ENCODE peak calls at places on chromosomes 5 and 9, in ten cellular contexts. H is GM23338, F is HepG2, M is suprapubic skin, Q is HL-60, N is HCT116, Z is breast epithelium, L is spleen, J is stomach, B is SK-N-MC. I is an unnamed sample.
A peak's percentile ranks its signal among the peaks of the same experiment; 100 is the strongest.

GRCh38 chr5:956941-957729 is 51.5 kb upstream of the NKD2 start:
- DNase-seq in H (peak; percentile 34), F (peak; percentile 77), M (no peak), Q (no peak), N (no peak), Z (peak; percentile 58), L (no peak), J (no peak), B (no peak), I (no peak)

GRCh38 chr5:109692852-109693251 is 3.1 kb downstream of the MAN2A1 start:
- DNase-seq in H (no peak), F (no peak), M (no peak), Q (no peak), N (no peak), Z (no peak), L (peak; percentile 71), J (no peak), B (no peak), I (peak; percentile 16)

GRCh38 chr5:76601470-76601869 is 21.7 kb downstream of the F2RL2 start:
- DNase-seq in H (peak; percentile 90), F (peak; percentile 52), M (no peak), Q (no peak), N (peak; percentile 48), Z (no peak), L (no peak), J (no peak), B (peak; percentile 48), I (no peak)

GRCh38 chr9:109568568-109569210 is 70.6 kb upstream of the PTPN3 start:
- DNase-seq in H (no peak), F (no peak), M (no peak), Q (no peak), N (no peak), Z (no peak), L (no peak), J (no peak), B (no peak), I (no peak)

GRCh38 chr9:121498150-121498486 is 1.5 kb downstream of the GGTA1 start:
- DNase-seq in H (peak; percentile 93), F (peak; percentile 67), M (no peak), Q (no peak), N (peak; percentile 77), Z (peak; percentile 72), L (no peak), J (peak; percentile 56), B (peak; percentile 50), I (peak; percentile 49)

GRCh38 chr9:30995951-30996738 is 1388.3 kb upstream of the ACO1 start:
- DNase-seq in H (no peak), F (peak; percentile 4), M (no peak), Q (no peak), N (no peak), Z (no peak), L (no peak), J (no peak), B (peak; percentile 55), I (no peak)

GRCh38 chr9:70578720-70579119 is 164.3 kb upstream of the KLF9 start:
- DNase-seq in H (peak; percentile 35), F (no peak), M (no peak), Q (no peak), N (no peak), Z (no peak), L (no peak), J (no peak), B (no peak), I (no peak)

GRCh38 chr9:3181049-3181953 is 337.4 kb upstream of the PUM3 start:
- DNase-seq in H (peak; percentile 91), F (peak; percentile 64), M (no peak), Q (no peak), N (no peak), Z (peak; percentile 24), L (no peak), J (peak; percentile 39), B (no peak), I (peak; percentile 54)

GRCh38 chr5:89030781-89031180 is 147.8 kb upstream of the MEF2C start:
- DNase-seq in H (no peak), F (no peak), M (no peak), Q (no peak), N (no peak), Z (no peak), L (no peak), J (no peak), B (no peak), I (no peak)

GRCh38 chr5:174084691-174085154 is 39.2 kb downstream of the NSG2 start:
- DNase-seq in H (no peak), F (no peak), M (no peak), Q (no peak), N (no peak), Z (no peak), L (no peak), J (no peak), B (no peak), I (no peak)

GRCh38 chr5:35926389-35927051 is 11.9 kb downstream of the CAPSL start:
- DNase-seq in H (peak; percentile 88), F (peak; percentile 17), M (no peak), Q (peak; percentile 47), N (peak; percentile 28), Z (no peak), L (no peak), J (peak; percentile 28), B (peak; percentile 30), I (peak; percentile 26)

GRCh38 chr9:5375790-5376477 is 36.3 kb upstream of the RLN1 start:
- DNase-seq in H (no peak), F (no peak), M (no peak), Q (no peak), N (no peak), Z (no peak), L (no peak), J (no peak), B (no peak), I (no peak)
- TF ChIP-seq POLR2AphosphoS5 in H (no peak), F (no peak), M (no peak), Q (no peak), N (no peak), Z (no peak), L (no peak), J (no peak), B (no peak), I (no peak)

GRCh38 chr5:19865336-19866087 is 122.5 kb downstream of the CDH18 start:
- DNase-seq in H (peak; percentile 27), F (no peak), M (no peak), Q (no peak), N (no peak), Z (no peak), L (no peak), J (no peak), B (no peak), I (no peak)
- H3K27ac ChIP-seq in H (no peak overlapping the region), F (no peak overlapping the region), M (no peak overlapping the region), Q (no peak overlapping the region), N (no peak overlapping the region), Z (no peak overlapping the region), L (no peak overlapping the region), J (no peak overlapping the region), B (peak overlapping the region; percentile 81), I (no peak overlapping the region)

DNA sequence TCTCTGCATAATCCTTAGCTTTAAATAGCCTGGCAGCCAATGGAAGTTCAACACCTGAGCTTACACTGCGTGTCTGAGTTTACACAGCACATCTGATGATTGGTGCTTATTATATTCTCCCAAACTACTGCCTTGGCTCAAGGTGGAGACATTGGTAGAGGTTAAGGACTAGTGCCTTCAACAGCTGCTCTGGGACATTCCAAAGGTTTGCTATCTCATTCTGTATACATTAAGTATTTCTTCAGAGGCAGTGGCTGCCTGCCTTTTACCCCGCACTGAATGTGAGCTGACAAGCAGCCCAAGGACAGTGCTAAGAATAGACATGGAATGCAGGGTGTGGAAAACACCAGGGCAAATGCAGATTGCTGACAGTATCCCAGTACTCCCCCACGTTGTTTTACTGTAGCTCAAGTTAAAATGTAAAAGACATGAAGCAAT is 1.6 kb downstream of the HSPB3 start:
- DNase-seq in H (peak; percentile 19), F (peak; percentile 6), M (no peak), Q (no peak), N (no peak), Z (no peak), L (no peak), J (peak; percentile 37), B (no peak), I (peak; percentile 10)
- TF ChIP-seq POLR2AphosphoS5 in H (no peak), F (no peak), M (no peak), Q (no peak), N (no peak), Z (no peak), L (no peak), J (no peak), B (no peak), I (no peak)

GRCh38 chr5:55600536-55601208 is 65.9 kb upstream of the PLPP1 start:
- DNase-seq in H (no peak), F (no peak), M (no peak), Q (no peak), N (no peak), Z (no peak), L (no peak), J (no peak), B (no peak), I (no peak)
- H3K27ac ChIP-seq in H (no peak overlapping the region), F (no peak overlapping the region), M (peak overlapping the region; percentile 94), Q (peak overlapping the region; percentile 60), N (peak overlapping the region; percentile 51), Z (peak overlapping the region; percentile 95), L (no peak overlapping the region), J (peak overlapping the region; percentile 87), B (no peak overlapping the region), I (peak overlapping the region; percentile 92)

GRCh38 chr5:134106991-134107701 is 7.3 kb upstream of the TCF7 start:
- DNase-seq in H (no peak), F (no peak), M (no peak), Q (no peak), N (no peak), Z (no peak), L (no peak), J (no peak), B (no peak), I (no peak)
- TF ChIP-seq POLR2AphosphoS5 in H (no peak), F (no peak), M (no peak), Q (no peak), N (no peak), Z (no peak), L (no peak), J (no peak), B (no peak), I (no peak)